ENCODE peak calls at places on chromosomes 7 and 10, in ten cellular contexts. One of them, this sample, is unnamed.

GRCh38 chr7:50650057-50650664 is 85.0 kb upstream of the DDC start:
- DNase-seq in right lobe of liver: no peak
- DNase-seq in upper lobe of right lung: peak; percentile 45
- DNase-seq in pancreas: no peak
- DNase-seq in endodermal cell: no peak
- DNase-seq in MM.1S: no peak
- DNase-seq in AG04450: no peak
- DNase-seq in fibroblast of the aortic adventitia: no peak
- DNase-seq in A549: no peak
- DNase-seq in fibroblast of lung: no peak
- DNase-seq in this sample: no peak

GRCh38 chr7:114082567-114082933 is 163.7 kb upstream of the PPP1R3A start:
- DNase-seq in fibroblast of the aortic adventitia: no peak
- DNase-seq in fibroblast of lung: peak; percentile 5
- DNase-seq in endodermal cell: no peak
- DNase-seq in pancreas: no peak
- DNase-seq in AG04450: no peak
- DNase-seq in A549: no peak
- DNase-seq in right lobe of liver: no peak
- DNase-seq in MM.1S: no peak
- DNase-seq in upper lobe of right lung: no peak
- DNase-seq in this sample: no peak

GRCh38 chr10:43971981-43972380 is 323.3 kb upstream of the ZNF32 start:
- DNase-seq in fibroblast of the aortic adventitia: no peak
- DNase-seq in MM.1S: no peak
- DNase-seq in endodermal cell: no peak
- DNase-seq in upper lobe of right lung: no peak
- DNase-seq in AG04450: no peak
- DNase-seq in pancreas: no peak
- DNase-seq in right lobe of liver: no peak
- DNase-seq in fibroblast of lung: no peak
- DNase-seq in A549: no peak
- DNase-seq in this sample: no peak

GRCh38 chr10:33126118-33126517 is 168.1 kb upstream of the ITGB1 start:
- DNase-seq in MM.1S: no peak
- DNase-seq in upper lobe of right lung: no peak
- DNase-seq in pancreas: no peak
- DNase-seq in fibroblast of the aortic adventitia: peak; percentile 48
- DNase-seq in right lobe of liver: no peak
- DNase-seq in AG04450: no peak
- DNase-seq in endodermal cell: no peak
- DNase-seq in fibroblast of lung: peak; percentile 69
- DNase-seq in A549: no peak
- DNase-seq in this sample: peak; percentile 84

GRCh38 chr10:123863721-123864432 is 27.7 kb downstream of the CPXM2 start:
- DNase-seq in pancreas: no peak
- DNase-seq in fibroblast of the aortic adventitia: no peak
- DNase-seq in fibroblast of lung: no peak
- DNase-seq in AG04450: no peak
- DNase-seq in upper lobe of right lung: no peak
- DNase-seq in endodermal cell: peak; percentile 89
- DNase-seq in right lobe of liver: no peak
- DNase-seq in MM.1S: no peak
- DNase-seq in A549: no peak
- DNase-seq in this sample: no peak

GRCh38 chr7:64035388-64035787 is 9.8 kb upstream of the ZNF727 start:
- DNase-seq in fibroblast of the aortic adventitia: no peak
- DNase-seq in endodermal cell: no peak
- DNase-seq in upper lobe of right lung: no peak
- DNase-seq in right lobe of liver: no peak
- DNase-seq in fibroblast of lung: no peak
- DNase-seq in pancreas: no peak
- DNase-seq in AG04450: no peak
- DNase-seq in MM.1S: no peak
- DNase-seq in A549: no peak
- DNase-seq in this sample: no peak

GRCh38 chr10:88946965-88947590 is 5.5 kb downstream of the ACTA2 start:
- DNase-seq in MM.1S: no peak
- DNase-seq in A549: no peak
- DNase-seq in fibroblast of lung: peak; percentile 46
- DNase-seq in right lobe of liver: no peak
- DNase-seq in pancreas: no peak
- DNase-seq in AG04450: no peak
- DNase-seq in fibroblast of the aortic adventitia: no peak
- DNase-seq in endodermal cell: no peak
- DNase-seq in upper lobe of right lung: no peak
- DNase-seq in this sample: peak; percentile 82

GRCh38 chr7:79244482-79244881 is 209.0 kb downstream of the MAGI2 start:
- DNase-seq in endodermal cell: no peak
- DNase-seq in AG04450: no peak
- DNase-seq in MM.1S: no peak
- DNase-seq in A549: no peak
- DNase-seq in upper lobe of right lung: no peak
- DNase-seq in right lobe of liver: no peak
- DNase-seq in fibroblast of the aortic adventitia: no peak
- DNase-seq in fibroblast of lung: no peak
- DNase-seq in pancreas: no peak
- DNase-seq in this sample: no peak

GRCh38 chr10:72932259-72933015 is 22.2 kb downstream of the PLA2G12B start:
- DNase-seq in fibroblast of the aortic adventitia: no peak
- DNase-seq in endodermal cell: no peak
- DNase-seq in upper lobe of right lung: no peak
- DNase-seq in pancreas: no peak
- DNase-seq in right lobe of liver: no peak
- DNase-seq in MM.1S: no peak
- DNase-seq in AG04450: no peak
- DNase-seq in A549: no peak
- DNase-seq in fibroblast of lung: no peak
- DNase-seq in this sample: no peak

GRCh38 chr10:92799591-92799990 is 48.7 kb upstream of the EXOC6 start:
- DNase-seq in A549: no peak
- DNase-seq in pancreas: no peak
- DNase-seq in endodermal cell: no peak
- DNase-seq in fibroblast of lung: no peak
- DNase-seq in AG04450: no peak
- DNase-seq in upper lobe of right lung: no peak
- DNase-seq in fibroblast of the aortic adventitia: no peak
- DNase-seq in right lobe of liver: no peak
- DNase-seq in MM.1S: no peak
- DNase-seq in this sample: peak; percentile 6

GRCh38 chr7:120274482-120274881 is 1.5 kb downstream of the KCND2 start:
- DNase-seq in endodermal cell: no peak
- DNase-seq in MM.1S: no peak
- DNase-seq in pancreas: no peak
- DNase-seq in AG04450: no peak
- DNase-seq in right lobe of liver: no peak
- DNase-seq in upper lobe of right lung: peak; percentile 47
- DNase-seq in fibroblast of the aortic adventitia: no peak
- DNase-seq in fibroblast of lung: no peak
- DNase-seq in A549: no peak
- DNase-seq in this sample: no peak

GRCh38 chr10:104327745-104328635 is 10.3 kb downstream of the ITPRIP start:
- DNase-seq in endodermal cell: peak; percentile 70
- DNase-seq in MM.1S: no peak
- DNase-seq in AG04450: no peak
- DNase-seq in fibroblast of lung: peak; percentile 90
- DNase-seq in fibroblast of the aortic adventitia: peak; percentile 76
- DNase-seq in upper lobe of right lung: no peak
- DNase-seq in pancreas: no peak
- DNase-seq in right lobe of liver: no peak
- DNase-seq in A549: peak; percentile 35
- DNase-seq in this sample: peak; percentile 80

GRCh38 chr10:114309111-114309651 is 70.1 kb downstream of the VWA2 start:
- DNase-seq in upper lobe of right lung: peak; percentile 21
- DNase-seq in AG04450: no peak
- DNase-seq in endodermal cell: no peak
- DNase-seq in right lobe of liver: no peak
- DNase-seq in fibroblast of lung: peak; percentile 87
- DNase-seq in fibroblast of the aortic adventitia: peak; percentile 38
- DNase-seq in A549: no peak
- DNase-seq in MM.1S: no peak
- DNase-seq in pancreas: no peak
- DNase-seq in this sample: no peak

GRCh38 chr7:132392713-132393112 is 183.6 kb downstream of the PLXNA4 start:
- DNase-seq in right lobe of liver: no peak
- DNase-seq in fibroblast of the aortic adventitia: no peak
- DNase-seq in endodermal cell: no peak
- DNase-seq in fibroblast of lung: no peak
- DNase-seq in MM.1S: no peak
- DNase-seq in upper lobe of right lung: no peak
- DNase-seq in pancreas: no peak
- DNase-seq in A549: no peak
- DNase-seq in AG04450: no peak
- DNase-seq in this sample: no peak

GRCh38 chr10:12785338-12785934 is 216.1 kb downstream of the CCDC3 start:
- DNase-seq in right lobe of liver: no peak
- DNase-seq in fibroblast of lung: no peak
- DNase-seq in upper lobe of right lung: no peak
- DNase-seq in A549: no peak
- DNase-seq in AG04450: no peak
- DNase-seq in MM.1S: no peak
- DNase-seq in pancreas: no peak
- DNase-seq in fibroblast of the aortic adventitia: no peak
- DNase-seq in endodermal cell: no peak
- DNase-seq in this sample: no peak

GRCh38 chr10:92181575-92181974 is 109.3 kb downstream of the CPEB3 start:
- DNase-seq in upper lobe of right lung: no peak
- DNase-seq in AG04450: no peak
- DNase-seq in fibroblast of the aortic adventitia: no peak
- DNase-seq in A549: no peak
- DNase-seq in MM.1S: peak; percentile 82
- DNase-seq in pancreas: no peak
- DNase-seq in right lobe of liver: no peak
- DNase-seq in fibroblast of lung: no peak
- DNase-seq in endodermal cell: no peak
- DNase-seq in this sample: peak; percentile 40

GRCh38 chr7:90520484-90520883 is 51.0 kb downstream of the PTTG1IP2 start:
- DNase-seq in fibroblast of the aortic adventitia: peak; percentile 12
- DNase-seq in upper lobe of right lung: no peak
- DNase-seq in AG04450: no peak
- DNase-seq in right lobe of liver: no peak
- DNase-seq in MM.1S: no peak
- DNase-seq in fibroblast of lung: peak; percentile 11
- DNase-seq in endodermal cell: no peak
- DNase-seq in pancreas: no peak
- DNase-seq in A549: no peak
- DNase-seq in this sample: peak; percentile 12
- TF ChIP-seq CTCF in fibroblast of the aortic adventitia: peak; percentile 35
- TF ChIP-seq CTCF in upper lobe of right lung: peak; percentile 26
- TF ChIP-seq CTCF in AG04450: peak; percentile 43
- TF ChIP-seq CTCF in right lobe of liver: peak; percentile 47
- TF ChIP-seq CTCF in MM.1S: no peak
- TF ChIP-seq CTCF in fibroblast of lung: peak; percentile 22
- TF ChIP-seq CTCF in endodermal cell: peak; percentile 72
- TF ChIP-seq CTCF in pancreas: no peak
- TF ChIP-seq CTCF in A549: no peak
- TF ChIP-seq CTCF in this sample: peak; percentile 41

GRCh38 chr7:45661302-45661995 is 87.3 kb downstream of the ADCY1 start:
- DNase-seq in upper lobe of right lung: no peak
- DNase-seq in pancreas: peak; percentile 11
- DNase-seq in right lobe of liver: no peak
- DNase-seq in A549: no peak
- DNase-seq in MM.1S: no peak
- DNase-seq in AG04450: no peak
- DNase-seq in fibroblast of the aortic adventitia: no peak
- DNase-seq in endodermal cell: peak; percentile 11
- DNase-seq in fibroblast of lung: no peak
- DNase-seq in this sample: no peak
- H3K4me3 ChIP-seq in upper lobe of right lung: no peak overlapping the region
- H3K4me3 ChIP-seq in pancreas: no peak overlapping the region
- H3K4me3 ChIP-seq in right lobe of liver: no peak overlapping the region
- H3K4me3 ChIP-seq in A549: no peak overlapping the region
- H3K4me3 ChIP-seq in MM.1S: no peak overlapping the region
- H3K4me3 ChIP-seq in AG04450: no peak overlapping the region
- H3K4me3 ChIP-seq in fibroblast of the aortic adventitia: no peak overlapping the region
- H3K4me3 ChIP-seq in endodermal cell: no peak overlapping the region
- H3K4me3 ChIP-seq in fibroblast of lung: no peak overlapping the region
- H3K4me3 ChIP-seq in this sample: no peak overlapping the region

GRCh38 chr7:136687693-136688322 is 180.6 kb upstream of the CHRM2 start:
- DNase-seq in fibroblast of the aortic adventitia: peak; percentile 4
- DNase-seq in endodermal cell: peak; percentile 51
- DNase-seq in right lobe of liver: no peak
- DNase-seq in upper lobe of right lung: no peak
- DNase-seq in A549: peak; percentile 24
- DNase-seq in fibroblast of lung: peak; percentile 25
- DNase-seq in AG04450: peak; percentile 3
- DNase-seq in MM.1S: peak; percentile 41
- DNase-seq in pancreas: no peak
- DNase-seq in this sample: peak; percentile 33
- TF ChIP-seq CTCF in fibroblast of the aortic adventitia: peak; percentile 46
- TF ChIP-seq CTCF in endodermal cell: peak; percentile 79
- TF ChIP-seq CTCF in right lobe of liver: peak; percentile 50
- TF ChIP-seq CTCF in upper lobe of right lung: peak; percentile 46
- TF ChIP-seq CTCF in A549: peak; percentile 25
- TF ChIP-seq CTCF in fibroblast of lung: peak; percentile 44
- TF ChIP-seq CTCF in AG04450: peak; percentile 72
- TF ChIP-seq CTCF in MM.1S: peak; percentile 86
- TF ChIP-seq CTCF in pancreas: peak; percentile 29
- TF ChIP-seq CTCF in this sample: peak; percentile 71

GRCh38 chr7:27143022-27143949 is at the start of gene HOXA5:
- DNase-seq in endodermal cell: peak; percentile 94
- DNase-seq in fibroblast of the aortic adventitia: peak; percentile 84
- DNase-seq in MM.1S: no peak
- DNase-seq in upper lobe of right lung: peak; percentile 77
- DNase-seq in right lobe of liver: peak; percentile 67
- DNase-seq in fibroblast of lung: peak; percentile 91
- DNase-seq in pancreas: no peak
- DNase-seq in A549: peak; percentile 96
- DNase-seq in AG04450: peak; percentile 100
- DNase-seq in this sample: peak; percentile 96
- H3K4me3 ChIP-seq in endodermal cell: peak within 1 kb of the TSS; percentile 86
- H3K4me3 ChIP-seq in fibroblast of the aortic adventitia: peak within 1 kb of the TSS; percentile 62
- H3K4me3 ChIP-seq in MM.1S: no peak within 1 kb of the TSS
- H3K4me3 ChIP-seq in upper lobe of right lung: peak within 1 kb of the TSS; percentile 70
- H3K4me3 ChIP-seq in right lobe of liver: peak within 1 kb of the TSS; percentile 41
- H3K4me3 ChIP-seq in fibroblast of lung: peak within 1 kb of the TSS; percentile 96
- H3K4me3 ChIP-seq in pancreas: peak within 1 kb of the TSS; percentile 36
- H3K4me3 ChIP-seq in A549: peak within 1 kb of the TSS; percentile 72
- H3K4me3 ChIP-seq in AG04450: peak within 1 kb of the TSS; percentile 94
- H3K4me3 ChIP-seq in this sample: peak within 1 kb of the TSS; percentile 60

This sample was measured in fibroblast of villous mesenchyme.